ENCODE peak calls at places on chromosomes 6 and 20, in seven cellular contexts. G is CD4-positive, alpha-beta T cell; I is progenitor cell of endocrine pancreas; Y is breast epithelium; E is cardiac fibroblast; M is nephron progenitor cell; R is A549. Q is an unnamed sample.

GRCh38 chr6:7787137-7787575 is 61.3 kb downstream of the BMP6 start:
- DNase-seq in G (no peak), I (no peak), Y (peak; percentile 36), E (peak; percentile 95), M (no peak), R (no peak), Q (no peak)

GRCh38 chr6:132147530-132148011 is 196.4 kb upstream of the CCN2 start:
- DNase-seq in G (no peak), I (no peak), Y (no peak), E (no peak), M (no peak), R (no peak), Q (no peak)

GRCh38 chr20:50372770-50373088 is 137.5 kb upstream of the PTPN1 start:
- DNase-seq in G (no peak), I (no peak), Y (no peak), E (peak; percentile 9), M (no peak), R (peak; percentile 77), Q (no peak)

GRCh38 chr6:93568169-93568568 is 148.8 kb upstream of the EPHA7 start:
- DNase-seq in G (no peak), I (no peak), Y (no peak), E (no peak), M (no peak), R (no peak), Q (no peak)

GRCh38 chr20:48470141-48470540 is 357.7 kb downstream of the PREX1 start:
- DNase-seq in G (no peak), I (no peak), Y (no peak), E (no peak), M (no peak), R (no peak), Q (no peak)

GRCh38 chr20:40807094-40807623 is 118.1 kb upstream of the MAFB start:
- DNase-seq in G (no peak), I (no peak), Y (no peak), E (no peak), M (peak; percentile 30), R (no peak), Q (no peak)

GRCh38 chr20:38298768-38299288 is 5.1 kb upstream of the BPI start:
- DNase-seq in G (no peak), I (no peak), Y (peak; percentile 87), E (peak; percentile 96), M (no peak), R (no peak), Q (no peak)

GRCh38 chr6:127618729-127619128 is 41.8 kb downstream of the C6orf58 start:
- DNase-seq in G (no peak), I (no peak), Y (no peak), E (no peak), M (no peak), R (no peak), Q (no peak)

GRCh38 chr20:44644384-44645131 is 6.9 kb downstream of the ADA start:
- DNase-seq in G (peak; percentile 19), I (no peak), Y (no peak), E (no peak), M (no peak), R (no peak), Q (no peak)

GRCh38 chr20:17399303-17399985 is 131.7 kb downstream of the BFSP1 start:
- DNase-seq in G (no peak), I (no peak), Y (no peak), E (no peak), M (no peak), R (no peak), Q (peak; percentile 11)

GRCh38 chr6:108868551-108869145 is 20.4 kb downstream of the ARMC2 start:
- DNase-seq in G (no peak), I (no peak), Y (no peak), E (peak; percentile 22), M (no peak), R (no peak), Q (no peak)

GRCh38 chr20:2986466-2986865 is 57.0 kb upstream of the GNRH2 start:
- DNase-seq in G (no peak), I (no peak), Y (no peak), E (peak; percentile 53), M (no peak), R (no peak), Q (no peak)

GRCh38 chr6:136510299-136510698 is 39.9 kb downstream of the MAP7 start:
- DNase-seq in G (no peak), I (no peak), Y (no peak), E (no peak), M (no peak), R (no peak), Q (no peak)

GRCh38 chr6:137342607-137343186 is 123.5 kb upstream of the IFNGR1 start:
- DNase-seq in G (no peak), I (no peak), Y (no peak), E (peak; percentile 6), M (no peak), R (peak; percentile 5), Q (no peak)

GRCh38 chr6:170448317-170448716 is 104.8 kb downstream of the PSMB1 start:
- DNase-seq in G (no peak), I (no peak), Y (no peak), E (no peak), M (no peak), R (no peak), Q (no peak)

GRCh38 chr20:17898548-17898994 is 70.0 kb downstream of the SNX5 start:
- DNase-seq in G (peak; percentile 47), I (peak; percentile 54), Y (peak; percentile 83), E (peak; percentile 85), M (peak; percentile 74), R (peak; percentile 88), Q (no peak)

GRCh38 chr6:38404355-38404754 is 235.4 kb downstream of the BTBD9 start:
- DNase-seq in G (no peak), I (no peak), Y (no peak), E (no peak), M (no peak), R (no peak), Q (no peak)

GRCh38 chr6:46828939-46829338 is 35.8 kb downstream of the MEP1A start:
- DNase-seq in G (no peak), I (no peak), Y (no peak), E (no peak), M (no peak), R (no peak), Q (no peak)

GRCh38 chr6:6856538-6857523 is 250.9 kb upstream of the RREB1 start:
- DNase-seq in G (peak; percentile 5), I (no peak), Y (peak; percentile 34), E (peak; percentile 55), M (peak; percentile 17), R (no peak), Q (no peak)

GRCh38 chr6:108589244-108589730 is 28.6 kb downstream of the FOXO3 start:
- DNase-seq in G (no peak), I (peak; percentile 21), Y (peak; percentile 98), E (peak; percentile 91), M (peak; percentile 59), R (peak; percentile 21), Q (no peak)

DNA sequence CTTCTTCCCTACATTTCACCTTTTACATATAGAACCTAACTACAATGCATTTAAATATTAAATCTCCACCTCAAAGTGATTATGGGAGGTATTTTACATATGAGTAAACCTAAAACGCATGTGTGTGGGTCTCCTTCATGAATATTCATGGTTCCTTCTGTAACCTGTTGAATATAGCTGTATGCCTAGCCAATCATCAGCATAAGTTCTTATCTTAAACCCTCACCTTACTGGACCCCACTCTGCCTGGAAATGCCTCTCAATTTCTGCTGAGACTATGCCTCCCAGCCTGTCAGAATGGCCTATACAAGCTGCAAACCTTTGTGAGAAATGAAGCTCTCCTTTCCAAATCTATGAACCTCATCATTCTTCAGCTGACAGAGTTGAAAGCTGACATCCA is 21.3 kb downstream of the CEP85L start:
- DNase-seq in G (no peak), I (no peak), Y (no peak), E (no peak), M (no peak), R (no peak), Q (no peak)
- TF ChIP-seq CTCF in G (no peak), I (no peak), Y (no peak), E (no peak), M (no peak), R (no peak), Q (no peak)

GRCh38 chr6:169383265-169383664 is 129.6 kb upstream of the THBS2 start:
- DNase-seq in G (no peak), I (no peak), Y (no peak), E (no peak), M (no peak), R (no peak), Q (no peak)
- TF ChIP-seq CTCF in G (no peak), I (no peak), Y (no peak), E (no peak), M (no peak), R (no peak), Q (no peak)

GRCh38 chr6:138692978-138693909 is 80.3 kb upstream of the CCDC28A start:
- DNase-seq in G (peak; percentile 6), I (peak; percentile 62), Y (peak; percentile 48), E (peak; percentile 70), M (peak; percentile 67), R (peak; percentile 62), Q (peak; percentile 33)
- TF ChIP-seq CTCF in G (no peak), I (peak; percentile 33), Y (no peak), E (peak; percentile 22), M (no peak), R (peak; percentile 22), Q (no peak)

DNA sequence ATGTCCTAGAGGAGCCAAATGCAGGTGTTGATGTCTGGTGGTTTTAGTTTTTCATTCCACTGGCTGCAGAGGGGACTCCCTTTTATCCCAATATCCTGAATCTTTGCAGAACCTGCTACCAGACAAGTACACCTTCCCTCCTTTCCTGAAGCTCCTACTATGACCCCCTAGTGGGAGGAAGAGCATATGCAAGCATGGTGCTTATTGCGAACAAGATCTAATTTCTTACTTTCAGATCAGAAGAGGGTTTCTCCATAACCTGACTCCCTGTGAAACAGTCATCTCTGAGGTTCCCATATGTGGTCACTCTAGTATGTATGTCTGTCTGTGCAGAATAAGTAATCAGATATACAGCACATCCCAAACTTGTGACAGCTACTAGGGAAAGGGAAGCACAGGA is 277.2 kb downstream of the ARHGAP18 start:
- DNase-seq in G (no peak), I (no peak), Y (no peak), E (no peak), M (no peak), R (no peak), Q (no peak)
- TF ChIP-seq CTCF in G (no peak), I (peak; percentile 41), Y (no peak), E (peak; percentile 31), M (peak; percentile 24), R (no peak), Q (no peak)

GRCh38 chr20:20410678-20411077 is 42.8 kb downstream of the INSM1 start:
- DNase-seq in G (no peak), I (no peak), Y (no peak), E (peak; percentile 49), M (peak; percentile 24), R (no peak), Q (no peak)

GRCh38 chr20:20409326-20409725 is 41.4 kb downstream of the INSM1 start:
- DNase-seq in G (no peak), I (no peak), Y (no peak), E (no peak), M (no peak), R (no peak), Q (no peak)

GRCh38 chr20:20406306-20406705 is 38.4 kb downstream of the INSM1 start:
- DNase-seq in G (no peak), I (no peak), Y (no peak), E (no peak), M (no peak), R (no peak), Q (no peak)

GRCh38 chr20:20405619-20406018 is 37.7 kb downstream of the INSM1 start:
- DNase-seq in G (no peak), I (no peak), Y (no peak), E (no peak), M (no peak), R (no peak), Q (no peak)

GRCh38 chr20:20407891-20408805 is 40.2 kb downstream of the INSM1 start:
- DNase-seq in G (no peak), I (no peak), Y (no peak), E (peak; percentile 8), M (no peak), R (peak; percentile 19), Q (no peak)
- TF ChIP-seq CTCF in G (no peak), I (peak; percentile 31), Y (no peak), E (peak; percentile 8), M (no peak), R (peak; percentile 32), Q (peak; percentile 50)

Q was measured in D721Med.